ENCODE peak calls at places on chromosomes 5 and 9, in seven cellular contexts. O is upper lobe of right lung, P is AG04450, W is left ventricle myocardium inferior, G is NB4, S is body of pancreas, U is mucosa of descending colon. Y is an unnamed sample.

GRCh38 chr5:155906046-155906445 is 420.9 kb upstream of the SGCD start:
- DNase-seq in O (no peak), P (no peak), W (no peak), G (no peak), S (no peak), U (no peak), Y (no peak)

GRCh38 chr9:91839926-91840464 is 110.0 kb downstream of the ROR2 start:
- DNase-seq in O (no peak), P (no peak), W (no peak), G (no peak), S (no peak), U (no peak), Y (peak)

GRCh38 chr9:109653470-109653869 is 126.5 kb upstream of the PALM2AKAP2 start:
- DNase-seq in O (no peak), P (no peak), W (no peak), G (no peak), S (no peak), U (no peak), Y (no peak)

GRCh38 chr9:9257999-9258398 is 1354.8 kb downstream of the PTPRD start:
- DNase-seq in O (no peak), P (no peak), W (no peak), G (no peak), S (no peak), U (no peak), Y (no peak)

GRCh38 chr5:149759986-149760699 is 30.0 kb downstream of the PPARGC1B start:
- DNase-seq in O (no peak), P (no peak), W (peak), G (no peak), S (no peak), U (no peak), Y (no peak)

GRCh38 chr9:124079176-124079925 is 67.8 kb downstream of the LHX2 start:
- DNase-seq in O (no peak), P (peak), W (no peak), G (no peak), S (no peak), U (no peak), Y (no peak)

GRCh38 chr5:37859805-37860204 is 20.0 kb upstream of the GDNF start:
- DNase-seq in O (no peak), P (no peak), W (no peak), G (peak), S (no peak), U (no peak), Y (peak)

GRCh38 chr9:129640871-129641750 is 840 bp downstream of the ASB6 start:
- DNase-seq in O (no peak), P (no peak), W (no peak), G (no peak), S (no peak), U (no peak), Y (no peak)

GRCh38 chr5:27172708-27173107 is 134.3 kb upstream of the CDH9 start:
- DNase-seq in O (no peak), P (no peak), W (no peak), G (no peak), S (no peak), U (no peak), Y (no peak)

GRCh38 chr5:8456846-8457186 is 587.9 kb downstream of the MTRR start:
- DNase-seq in O (no peak), P (no peak), W (no peak), G (no peak), S (no peak), U (no peak), Y (no peak)

GRCh38 chr5:77175235-77175634 is 35.2 kb upstream of the PDE8B start:
- DNase-seq in O (no peak), P (no peak), W (no peak), G (no peak), S (no peak), U (no peak), Y (no peak)

GRCh38 chr5:118561971-118562370 is 426.4 kb downstream of the DTWD2 start:
- DNase-seq in O (no peak), P (no peak), W (peak), G (no peak), S (no peak), U (no peak), Y (no peak)

GRCh38 chr5:42591026-42591425 is 165.6 kb upstream of the CCDC152 start:
- DNase-seq in O (no peak), P (no peak), W (peak), G (no peak), S (no peak), U (no peak), Y (peak)

GRCh38 chr5:89343666-89344065 is 460.7 kb upstream of the MEF2C start:
- DNase-seq in O (no peak), P (no peak), W (no peak), G (peak), S (no peak), U (no peak), Y (peak)

GRCh38 chr5:171207256-171207866 is 101.7 kb upstream of the TLX3 start:
- DNase-seq in O (no peak), P (peak), W (no peak), G (peak), S (no peak), U (no peak), Y (peak)

GRCh38 chr5:115624994-115625393 is 842 bp downstream of the TMED7 start:
- DNase-seq in O (no peak), P (no peak), W (no peak), G (no peak), S (no peak), U (no peak), Y (no peak)

GRCh38 chr5:1167728-1168709 is 33.4 kb upstream of the SLC6A19 start:
- DNase-seq in O (peak), P (no peak), W (peak), G (peak), S (peak), U (peak), Y (peak)

DNA sequence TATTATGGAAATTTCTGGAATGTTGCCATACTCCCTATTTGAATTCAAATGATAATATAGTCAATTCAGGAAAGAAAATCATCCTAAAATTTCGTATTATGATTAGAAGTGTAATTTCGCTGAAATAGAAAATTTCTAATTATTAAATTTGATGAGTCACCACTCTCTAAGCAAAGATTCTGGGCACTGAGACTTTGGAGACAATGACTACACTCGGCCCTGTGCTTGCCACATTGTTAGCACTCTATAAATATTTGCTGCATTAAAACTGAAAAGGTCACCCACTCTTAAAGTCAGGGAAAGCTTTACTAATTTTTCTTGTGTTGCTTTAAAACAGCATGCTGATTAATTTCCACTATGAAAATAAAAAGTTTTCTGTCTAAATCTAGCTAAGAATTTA is 240.3 kb downstream of the TLE4 start:
- DNase-seq in O (no peak), P (no peak), W (no peak), G (no peak), S (no peak), U (no peak), Y (no peak)
- H3K4me3 ChIP-seq in O (no peak), P (no peak), W (no peak), G (no peak), S (no peak), U (no peak), Y (no peak)

GRCh38 chr9:121745396-121745695 is 93.9 kb downstream of the DAB2IP start:
- DNase-seq in O (no peak), P (no peak), W (no peak), G (no peak), S (no peak), U (no peak), Y (no peak)

GRCh38 chr9:121742923-121743322 is 91.5 kb downstream of the DAB2IP start:
- DNase-seq in O (no peak), P (no peak), W (no peak), G (no peak), S (no peak), U (no peak), Y (no peak)

GRCh38 chr9:121744002-121744686 is 92.7 kb downstream of the DAB2IP start:
- DNase-seq in O (peak), P (no peak), W (peak), G (peak), S (peak), U (peak), Y (peak)

GRCh38 chr9:121744687-121745395 is 93.4 kb downstream of the DAB2IP start:
- DNase-seq in O (no peak), P (peak), W (no peak), G (no peak), S (no peak), U (no peak), Y (no peak)

GRCh38 chr9:121743441-121744001 is 92.1 kb downstream of the DAB2IP start:
- DNase-seq in O (peak), P (peak), W (peak), G (no peak), S (peak), U (peak), Y (no peak)
- TF ChIP-seq CTCF in O (no peak), P (peak), W (peak), G (no peak), S (peak), U (peak), Y (no peak)

DNA sequence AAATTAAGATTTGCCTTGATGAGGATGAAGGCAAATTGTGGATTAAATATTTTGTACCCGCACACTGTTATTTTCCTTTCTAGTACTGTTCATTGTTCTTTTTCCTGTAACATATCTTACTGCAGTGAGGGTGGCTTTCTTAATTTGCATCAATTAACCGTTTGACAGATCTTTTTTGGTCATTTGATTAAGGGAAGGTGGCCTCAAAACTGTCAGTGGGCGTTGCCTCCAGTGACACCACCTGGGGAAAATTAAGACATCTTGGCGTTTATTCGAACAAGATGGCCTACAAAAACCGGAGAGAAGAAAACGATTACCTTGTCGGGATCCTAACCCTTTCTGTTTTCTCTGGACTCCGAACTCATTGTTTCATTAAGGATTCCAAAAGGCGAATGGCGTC is 2.0 kb downstream of the BASP1 start:
- DNase-seq in O (no peak), P (no peak), W (no peak), G (no peak), S (no peak), U (no peak), Y (peak)
- H3K4me3 ChIP-seq in O (peak), P (peak), W (no peak), G (peak), S (no peak), U (no peak), Y (peak)

DNA sequence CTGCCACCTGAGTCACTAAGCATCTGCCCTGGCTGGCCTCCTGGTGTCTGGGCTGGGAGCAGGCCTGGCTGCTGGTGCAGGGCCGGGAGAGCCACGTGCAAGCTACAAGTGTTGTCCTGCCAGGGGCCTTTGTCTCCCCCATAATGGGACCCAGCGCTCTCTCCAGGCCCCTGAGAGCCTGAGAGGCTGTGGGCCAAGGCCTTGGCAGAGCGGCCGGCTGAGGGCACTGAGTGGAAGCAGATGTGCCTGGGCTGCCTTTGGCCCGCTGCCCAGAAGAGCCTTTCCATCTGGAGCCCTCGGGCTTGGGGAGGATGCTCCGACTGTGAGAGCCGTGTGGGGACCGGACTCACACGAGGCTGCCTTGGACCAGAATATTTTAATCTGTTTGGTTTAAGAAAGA is 185.5 kb downstream of the RGS3 start:
- DNase-seq in O (peak), P (no peak), W (peak), G (no peak), S (peak), U (no peak), Y (no peak)
- TF ChIP-seq CTCF in O (no peak), P (no peak), W (peak), G (no peak), S (no peak), U (no peak), Y (no peak)

GRCh38 chr5:141483842-141484241 is 988 bp upstream of the PCDHGC4 start:
- DNase-seq in O (no peak), P (no peak), W (no peak), G (no peak), S (no peak), U (no peak), Y (no peak)
- H3K4me3 ChIP-seq in O (peak), P (no peak), W (peak), G (no peak), S (no peak), U (no peak), Y (no peak)

GRCh38 chr5:52668544-52669185 is 119.1 kb upstream of the ITGA1 start:
- DNase-seq in O (no peak), P (no peak), W (no peak), G (no peak), S (no peak), U (no peak), Y (no peak)

GRCh38 chr5:52665544-52665943 is 122.2 kb upstream of the ITGA1 start:
- DNase-seq in O (no peak), P (no peak), W (no peak), G (no peak), S (no peak), U (no peak), Y (no peak)

GRCh38 chr5:52672459-52672858 is 115.3 kb upstream of the ITGA1 start:
- DNase-seq in O (no peak), P (no peak), W (no peak), G (no peak), S (no peak), U (no peak), Y (no peak)

GRCh38 chr5:52673495-52673894 is 114.2 kb upstream of the ITGA1 start:
- DNase-seq in O (no peak), P (no peak), W (no peak), G (no peak), S (no peak), U (no peak), Y (no peak)

DNA sequence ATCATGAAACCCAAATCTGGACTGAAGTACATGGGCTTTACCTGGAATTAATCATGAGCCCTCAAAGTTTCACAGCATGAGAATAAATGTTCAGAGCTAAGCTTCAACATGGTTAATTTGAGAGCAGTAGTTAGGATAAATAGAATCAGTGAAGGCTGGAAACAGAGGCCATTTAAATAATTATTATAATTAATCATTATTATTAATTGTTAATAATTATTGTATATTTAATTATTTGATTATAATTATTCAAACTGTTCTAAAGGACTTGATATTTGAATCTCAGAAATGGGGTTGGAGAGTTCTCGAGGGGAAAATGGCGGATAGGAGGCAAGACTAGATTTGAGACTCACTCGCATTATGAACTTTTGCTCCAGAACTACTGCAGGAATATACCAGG is 119.6 kb upstream of the ITGA1 start:
- DNase-seq in O (no peak), P (no peak), W (no peak), G (no peak), S (no peak), U (no peak), Y (no peak)
- TF ChIP-seq CTCF in O (no peak), P (no peak), W (no peak), G (no peak), S (no peak), U (no peak), Y (no peak)

GRCh38 chr5:39091940-39092580 is 17.9 kb upstream of the RICTOR start:
- DNase-seq in O (no peak), P (no peak), W (no peak), G (no peak), S (no peak), U (no peak), Y (no peak)

GRCh38 chr5:39092581-39093350 is 18.6 kb upstream of the RICTOR start:
- DNase-seq in O (no peak), P (no peak), W (no peak), G (no peak), S (no peak), U (no peak), Y (no peak)

GRCh38 chr5:39093351-39093749 is 19.2 kb upstream of the RICTOR start:
- DNase-seq in O (no peak), P (no peak), W (no peak), G (no peak), S (no peak), U (no peak), Y (no peak)
- H3K4me3 ChIP-seq in O (no peak), P (no peak), W (no peak), G (no peak), S (no peak), U (no peak), Y (no peak)

Y was measured in GM12865.